ENCODE peak calls at places on chromosomes 16 and 17, in seven cellular contexts. One of them, this sample, is unnamed.

GRCh38 chr17:33469911-33470310 is 176.8 kb upstream of the ASIC2 start:
- DNase-seq in mucosa of descending colon: no peak
- DNase-seq in fibroblast of lung: peak; percentile 81
- DNase-seq in HL-60: no peak
- DNase-seq in cardiac muscle cell: peak; percentile 81
- DNase-seq in tibial nerve: no peak
- DNase-seq in A549: peak; percentile 10
- DNase-seq in this sample: peak; percentile 96

GRCh38 chr17:38349097-38349904 is 2.3 kb upstream of the SOCS7 start:
- DNase-seq in mucosa of descending colon: peak; percentile 76
- DNase-seq in HL-60: peak; percentile 55
- DNase-seq in tibial nerve: peak; percentile 83
- DNase-seq in fibroblast of lung: peak; percentile 64
- DNase-seq in cardiac muscle cell: peak; percentile 85
- DNase-seq in A549: peak; percentile 87
- DNase-seq in this sample: peak; percentile 84

GRCh38 chr17:2621241-2621640 is 27.8 kb downstream of the PAFAH1B1 start:
- DNase-seq in A549: no peak
- DNase-seq in HL-60: no peak
- DNase-seq in fibroblast of lung: peak; percentile 10
- DNase-seq in tibial nerve: no peak
- DNase-seq in cardiac muscle cell: peak; percentile 12
- DNase-seq in mucosa of descending colon: no peak
- DNase-seq in this sample: peak; percentile 64

GRCh38 chr17:34098712-34099111 is 156.4 kb upstream of the CCL2 start:
- DNase-seq in mucosa of descending colon: no peak
- DNase-seq in tibial nerve: no peak
- DNase-seq in HL-60: no peak
- DNase-seq in cardiac muscle cell: peak; percentile 5
- DNase-seq in fibroblast of lung: no peak
- DNase-seq in A549: peak; percentile 14
- DNase-seq in this sample: no peak

GRCh38 chr16:52090080-52090479 is 456.9 kb downstream of the TOX3 start:
- DNase-seq in cardiac muscle cell: no peak
- DNase-seq in HL-60: no peak
- DNase-seq in mucosa of descending colon: no peak
- DNase-seq in A549: no peak
- DNase-seq in fibroblast of lung: peak; percentile 60
- DNase-seq in tibial nerve: no peak
- DNase-seq in this sample: no peak

GRCh38 chr16:52914428-52914827 is 138.3 kb downstream of the CHD9NB start:
- DNase-seq in cardiac muscle cell: no peak
- DNase-seq in fibroblast of lung: no peak
- DNase-seq in tibial nerve: no peak
- DNase-seq in A549: no peak
- DNase-seq in HL-60: no peak
- DNase-seq in mucosa of descending colon: no peak
- DNase-seq in this sample: no peak

GRCh38 chr16:49012961-49013726 is 268.5 kb downstream of the CBLN1 start:
- DNase-seq in cardiac muscle cell: no peak
- DNase-seq in tibial nerve: no peak
- DNase-seq in A549: no peak
- DNase-seq in HL-60: no peak
- DNase-seq in mucosa of descending colon: no peak
- DNase-seq in fibroblast of lung: peak; percentile 62
- DNase-seq in this sample: no peak

GRCh38 chr17:48995871-48996695 is 1.1 kb upstream of the IGF2BP1 start:
- DNase-seq in mucosa of descending colon: no peak
- DNase-seq in tibial nerve: no peak
- DNase-seq in fibroblast of lung: no peak
- DNase-seq in cardiac muscle cell: no peak
- DNase-seq in A549: peak; percentile 98
- DNase-seq in HL-60: no peak
- DNase-seq in this sample: peak; percentile 18

GRCh38 chr16:14125030-14125681 is 54.0 kb downstream of the MRTFB start:
- DNase-seq in tibial nerve: no peak
- DNase-seq in mucosa of descending colon: no peak
- DNase-seq in fibroblast of lung: no peak
- DNase-seq in cardiac muscle cell: no peak
- DNase-seq in A549: no peak
- DNase-seq in HL-60: no peak
- DNase-seq in this sample: no peak

GRCh38 chr16:66274335-66275110 is 92.0 kb upstream of the CDH5 start:
- DNase-seq in fibroblast of lung: peak; percentile 36
- DNase-seq in mucosa of descending colon: no peak
- DNase-seq in A549: peak; percentile 44
- DNase-seq in HL-60: no peak
- DNase-seq in cardiac muscle cell: peak; percentile 71
- DNase-seq in tibial nerve: no peak
- DNase-seq in this sample: peak; percentile 49

GRCh38 chr16:28000314-28000713 is 63.2 kb downstream of the GSG1L start:
- DNase-seq in mucosa of descending colon: no peak
- DNase-seq in A549: no peak
- DNase-seq in HL-60: no peak
- DNase-seq in tibial nerve: no peak
- DNase-seq in fibroblast of lung: no peak
- DNase-seq in cardiac muscle cell: no peak
- DNase-seq in this sample: no peak

GRCh38 chr16:79372504-79373184 is 227.9 kb downstream of the MAF start:
- DNase-seq in mucosa of descending colon: no peak
- DNase-seq in A549: peak; percentile 41
- DNase-seq in HL-60: no peak
- DNase-seq in cardiac muscle cell: peak; percentile 57
- DNase-seq in fibroblast of lung: peak; percentile 61
- DNase-seq in tibial nerve: no peak
- DNase-seq in this sample: peak; percentile 51

GRCh38 chr17:82976982-82977488 is 102.4 kb upstream of the METRNL start:
- DNase-seq in fibroblast of lung: no peak
- DNase-seq in A549: no peak
- DNase-seq in HL-60: no peak
- DNase-seq in cardiac muscle cell: no peak
- DNase-seq in mucosa of descending colon: no peak
- DNase-seq in tibial nerve: no peak
- DNase-seq in this sample: no peak

GRCh38 chr16:50099957-50100648 is 34.3 kb downstream of the HEATR3 start:
- DNase-seq in mucosa of descending colon: no peak
- DNase-seq in fibroblast of lung: no peak
- DNase-seq in A549: no peak
- DNase-seq in tibial nerve: no peak
- DNase-seq in cardiac muscle cell: no peak
- DNase-seq in HL-60: no peak
- DNase-seq in this sample: no peak

GRCh38 chr17:75064040-75064439 is 17.0 kb downstream of the KCTD2 start:
- DNase-seq in tibial nerve: no peak
- DNase-seq in HL-60: no peak
- DNase-seq in fibroblast of lung: no peak
- DNase-seq in A549: no peak
- DNase-seq in mucosa of descending colon: no peak
- DNase-seq in cardiac muscle cell: no peak
- DNase-seq in this sample: no peak

GRCh38 chr16:50722960-50723359 is 18.9 kb upstream of the CYLD start:
- DNase-seq in A549: no peak
- DNase-seq in tibial nerve: no peak
- DNase-seq in fibroblast of lung: no peak
- DNase-seq in mucosa of descending colon: no peak
- DNase-seq in cardiac muscle cell: no peak
- DNase-seq in HL-60: no peak
- DNase-seq in this sample: no peak

GRCh38 chr16:30005341-30006094 is 5.3 kb downstream of the DOC2A start:
- DNase-seq in A549: peak; percentile 59
- DNase-seq in fibroblast of lung: no peak
- DNase-seq in cardiac muscle cell: peak; percentile 52
- DNase-seq in HL-60: no peak
- DNase-seq in tibial nerve: no peak
- DNase-seq in mucosa of descending colon: no peak
- DNase-seq in this sample: peak; percentile 48

GRCh38 chr17:58381124-58381838 is 29.3 kb upstream of the SUPT4H1 start:
- DNase-seq in tibial nerve: no peak
- DNase-seq in HL-60: no peak
- DNase-seq in mucosa of descending colon: no peak
- DNase-seq in cardiac muscle cell: peak; percentile 54
- DNase-seq in A549: peak; percentile 76
- DNase-seq in fibroblast of lung: no peak
- DNase-seq in this sample: no peak

GRCh38 chr17:55527520-55528118 is 16.4 kb upstream of the SMIM36 start:
- DNase-seq in A549: peak; percentile 71
- DNase-seq in HL-60: no peak
- DNase-seq in tibial nerve: no peak
- DNase-seq in fibroblast of lung: peak; percentile 49
- DNase-seq in cardiac muscle cell: peak; percentile 80
- DNase-seq in mucosa of descending colon: no peak
- DNase-seq in this sample: peak; percentile 74

GRCh38 chr17:7029659-7030058 is 6.2 kb upstream of the SLC16A13 start:
- DNase-seq in mucosa of descending colon: no peak
- DNase-seq in A549: no peak
- DNase-seq in fibroblast of lung: no peak
- DNase-seq in tibial nerve: no peak
- DNase-seq in HL-60: no peak
- DNase-seq in cardiac muscle cell: peak; percentile 28
- DNase-seq in this sample: no peak

GRCh38 chr16:57146735-57147134 is 39.1 kb downstream of the PSME3IP1 start:
- DNase-seq in A549: peak; percentile 46
- DNase-seq in HL-60: no peak
- DNase-seq in fibroblast of lung: no peak
- DNase-seq in cardiac muscle cell: no peak
- DNase-seq in mucosa of descending colon: no peak
- DNase-seq in tibial nerve: no peak
- DNase-seq in this sample: no peak
- TF ChIP-seq CTCF in A549: no peak
- TF ChIP-seq CTCF in HL-60: no peak
- TF ChIP-seq CTCF in fibroblast of lung: no peak
- TF ChIP-seq CTCF in cardiac muscle cell: peak; percentile 24
- TF ChIP-seq CTCF in mucosa of descending colon: no peak
- TF ChIP-seq CTCF in tibial nerve: peak; percentile 11
- TF ChIP-seq CTCF in this sample: peak; percentile 29

DNA sequence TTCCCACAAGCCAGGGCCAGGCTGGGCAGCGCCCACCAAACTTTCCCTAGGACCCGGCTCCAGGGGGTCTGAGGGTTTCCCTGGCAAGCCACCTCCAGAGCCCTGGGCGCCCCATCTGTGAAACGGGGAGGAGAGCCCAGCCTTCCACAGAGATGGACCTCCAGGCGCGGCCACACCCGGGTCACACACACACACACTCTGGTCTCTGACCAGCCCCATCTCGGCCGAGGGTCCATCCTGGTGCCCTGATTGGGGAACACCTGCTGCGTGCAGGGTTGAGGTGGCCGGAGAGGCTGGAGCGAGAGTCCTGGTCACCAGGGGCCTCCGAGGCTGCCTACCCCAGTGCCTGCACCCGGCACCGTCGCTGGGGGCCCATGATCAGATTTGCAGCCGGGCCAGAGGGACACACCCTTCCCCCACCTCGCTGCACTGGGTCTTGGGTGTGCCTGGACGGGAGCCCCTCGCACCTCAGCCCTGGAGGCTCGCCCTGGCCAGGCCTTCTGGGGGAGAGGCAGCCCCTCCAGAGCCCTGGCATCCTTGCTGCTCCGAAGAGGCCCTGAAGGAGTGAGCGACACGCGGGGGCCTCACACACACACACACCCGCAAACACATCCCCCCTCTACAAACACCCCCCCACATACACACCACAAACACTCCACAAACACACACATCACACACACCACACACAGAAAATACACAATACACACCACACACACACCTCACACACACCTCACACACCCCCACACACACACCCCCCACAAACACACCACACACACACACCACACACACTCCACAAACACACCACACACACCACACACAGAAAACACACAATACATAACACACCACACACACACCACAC is 29.7 kb downstream of the SLC25A10 start:
- DNase-seq in cardiac muscle cell: peak; percentile 14
- DNase-seq in fibroblast of lung: no peak
- DNase-seq in A549: no peak
- DNase-seq in mucosa of descending colon: peak; percentile 40
- DNase-seq in tibial nerve: no peak
- DNase-seq in HL-60: no peak
- DNase-seq in this sample: no peak
- H3K4me3 ChIP-seq in cardiac muscle cell: no peak overlapping the region
- H3K4me3 ChIP-seq in fibroblast of lung: no peak overlapping the region
- H3K4me3 ChIP-seq in A549: no peak overlapping the region
- H3K4me3 ChIP-seq in mucosa of descending colon: no peak overlapping the region
- H3K4me3 ChIP-seq in tibial nerve: no peak overlapping the region
- H3K4me3 ChIP-seq in HL-60: no peak overlapping the region
- H3K4me3 ChIP-seq in this sample: no peak overlapping the region

DNA sequence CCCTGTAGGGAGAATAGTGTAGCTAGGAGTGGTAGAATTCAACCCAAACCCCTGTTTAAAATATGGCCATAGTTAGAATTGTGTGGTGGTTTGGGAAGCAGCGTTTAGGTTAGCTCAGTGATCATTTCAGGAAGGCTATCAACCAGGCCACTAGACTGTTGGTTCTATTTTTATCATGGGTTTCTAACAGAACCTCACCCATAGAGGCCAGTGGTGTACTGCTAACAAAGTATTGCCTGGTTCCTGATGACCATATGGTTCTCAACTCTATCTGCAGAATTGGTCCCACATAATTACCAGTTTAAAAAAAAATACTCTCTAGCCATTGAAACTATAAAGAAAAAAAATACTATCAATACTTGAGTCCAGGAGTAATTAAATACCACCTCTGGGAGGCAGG is 70.5 kb upstream of the RASL10B start:
- DNase-seq in cardiac muscle cell: no peak
- DNase-seq in mucosa of descending colon: no peak
- DNase-seq in A549: no peak
- DNase-seq in fibroblast of lung: no peak
- DNase-seq in HL-60: no peak
- DNase-seq in tibial nerve: no peak
- DNase-seq in this sample: peak; percentile 11
- TF ChIP-seq CTCF in cardiac muscle cell: peak; percentile 3
- TF ChIP-seq CTCF in mucosa of descending colon: no peak
- TF ChIP-seq CTCF in A549: no peak
- TF ChIP-seq CTCF in fibroblast of lung: no peak
- TF ChIP-seq CTCF in HL-60: no peak
- TF ChIP-seq CTCF in tibial nerve: no peak
- TF ChIP-seq CTCF in this sample: peak; percentile 6

GRCh38 chr16:8962393-8963009 is 1.2 kb downstream of the USP7 start:
- DNase-seq in fibroblast of lung: no peak
- DNase-seq in mucosa of descending colon: peak; percentile 76
- DNase-seq in cardiac muscle cell: no peak
- DNase-seq in A549: no peak
- DNase-seq in HL-60: no peak
- DNase-seq in tibial nerve: no peak
- DNase-seq in this sample: no peak

GRCh38 chr16:8963825-8964441 is at the start of gene USP7:
- DNase-seq in tibial nerve: peak; percentile 89
- DNase-seq in HL-60: peak; percentile 71
- DNase-seq in mucosa of descending colon: peak; percentile 95
- DNase-seq in cardiac muscle cell: peak; percentile 94
- DNase-seq in fibroblast of lung: peak; percentile 88
- DNase-seq in A549: peak; percentile 90
- DNase-seq in this sample: peak; percentile 91

GRCh38 chr16:8963010-8963824 is 489 bp downstream of the USP7 start:
- DNase-seq in tibial nerve: no peak
- DNase-seq in HL-60: no peak
- DNase-seq in A549: no peak
- DNase-seq in fibroblast of lung: peak; percentile 22
- DNase-seq in cardiac muscle cell: no peak
- DNase-seq in mucosa of descending colon: peak; percentile 62
- DNase-seq in this sample: no peak

GRCh38 chr16:8966781-8967436 is 3.2 kb upstream of the USP7 start:
- DNase-seq in tibial nerve: no peak
- DNase-seq in A549: peak; percentile 36
- DNase-seq in HL-60: no peak
- DNase-seq in mucosa of descending colon: no peak
- DNase-seq in cardiac muscle cell: no peak
- DNase-seq in fibroblast of lung: no peak
- DNase-seq in this sample: no peak

GRCh38 chr16:8964462-8964861 is 756 bp upstream of the USP7 start:
- DNase-seq in fibroblast of lung: no peak
- DNase-seq in HL-60: no peak
- DNase-seq in mucosa of descending colon: no peak
- DNase-seq in cardiac muscle cell: no peak
- DNase-seq in A549: no peak
- DNase-seq in tibial nerve: no peak
- DNase-seq in this sample: no peak
- H3K4me3 ChIP-seq in fibroblast of lung: peak overlapping the region; percentile 60
- H3K4me3 ChIP-seq in HL-60: peak overlapping the region; percentile 50
- H3K4me3 ChIP-seq in mucosa of descending colon: no peak overlapping the region
- H3K4me3 ChIP-seq in cardiac muscle cell: peak overlapping the region; percentile 64
- H3K4me3 ChIP-seq in A549: peak overlapping the region; percentile 55
- H3K4me3 ChIP-seq in tibial nerve: peak overlapping the region; percentile 52
- H3K4me3 ChIP-seq in this sample: peak overlapping the region; percentile 64

This sample was measured in fibroblast of villous mesenchyme.